ENCODE peak calls at places on chromosomes 4 and X, in eight cellular contexts. One of them, this sample, is unnamed.

GRCh38 chr4:8860096-8860891 is 11.3 kb downstream of the HMX1 start:
- DNase-seq in breast epithelium: no peak
- DNase-seq in H1: peak
- DNase-seq in GM12892: no peak
- DNase-seq in GM12891: no peak
- DNase-seq in prostate gland: no peak
- DNase-seq in upper lobe of left lung: no peak
- DNase-seq in spleen: no peak
- DNase-seq in this sample: no peak

GRCh38 chrX:130211415-130212186 is 39.8 kb downstream of the RAB33A start:
- DNase-seq in breast epithelium: no peak
- DNase-seq in H1: no peak
- DNase-seq in GM12892: no peak
- DNase-seq in GM12891: no peak
- DNase-seq in prostate gland: no peak
- DNase-seq in upper lobe of left lung: no peak
- DNase-seq in spleen: no peak
- DNase-seq in this sample: no peak

GRCh38 chrX:153766871-153767673 is 3.0 kb downstream of the PLXNB3 start:
- DNase-seq in breast epithelium: no peak
- DNase-seq in H1: no peak
- DNase-seq in GM12892: peak
- DNase-seq in GM12891: no peak
- DNase-seq in prostate gland: no peak
- DNase-seq in upper lobe of left lung: peak
- DNase-seq in spleen: peak
- DNase-seq in this sample: peak

GRCh38 chrX:68443155-68443868 is 10.0 kb upstream of the OPHN1 start:
- DNase-seq in breast epithelium: peak
- DNase-seq in H1: no peak
- DNase-seq in GM12892: no peak
- DNase-seq in GM12891: no peak
- DNase-seq in prostate gland: no peak
- DNase-seq in upper lobe of left lung: no peak
- DNase-seq in spleen: no peak
- DNase-seq in this sample: no peak

GRCh38 chrX:47862680-47863079 is 26.0 kb downstream of the ZNF81 start:
- DNase-seq in breast epithelium: no peak
- DNase-seq in H1: no peak
- DNase-seq in GM12892: no peak
- DNase-seq in GM12891: no peak
- DNase-seq in prostate gland: no peak
- DNase-seq in upper lobe of left lung: no peak
- DNase-seq in spleen: no peak
- DNase-seq in this sample: no peak

GRCh38 chr4:1072830-1073446 is 40.4 kb downstream of the RNF212 start:
- DNase-seq in breast epithelium: peak
- DNase-seq in H1: peak
- DNase-seq in GM12892: no peak
- DNase-seq in GM12891: peak
- DNase-seq in prostate gland: peak
- DNase-seq in upper lobe of left lung: no peak
- DNase-seq in spleen: no peak
- DNase-seq in this sample: no peak

GRCh38 chr4:145069361-145069760 is 28.6 kb downstream of the ANAPC10 start:
- DNase-seq in breast epithelium: no peak
- DNase-seq in H1: no peak
- DNase-seq in GM12892: no peak
- DNase-seq in GM12891: no peak
- DNase-seq in prostate gland: no peak
- DNase-seq in upper lobe of left lung: no peak
- DNase-seq in spleen: no peak
- DNase-seq in this sample: no peak

GRCh38 chr4:87109121-87109520 is 111.3 kb downstream of the KLHL8 start:
- DNase-seq in breast epithelium: no peak
- DNase-seq in H1: no peak
- DNase-seq in GM12892: no peak
- DNase-seq in GM12891: no peak
- DNase-seq in prostate gland: no peak
- DNase-seq in upper lobe of left lung: no peak
- DNase-seq in spleen: no peak
- DNase-seq in this sample: no peak

GRCh38 chr4:115883862-115884261 is 770.4 kb upstream of the NDST4 start:
- DNase-seq in breast epithelium: no peak
- DNase-seq in H1: no peak
- DNase-seq in GM12892: no peak
- DNase-seq in GM12891: no peak
- DNase-seq in prostate gland: no peak
- DNase-seq in upper lobe of left lung: no peak
- DNase-seq in spleen: no peak
- DNase-seq in this sample: no peak

GRCh38 chrX:37697169-37697760 is 11.7 kb downstream of the XK start:
- DNase-seq in breast epithelium: no peak
- DNase-seq in H1: no peak
- DNase-seq in GM12892: no peak
- DNase-seq in GM12891: no peak
- DNase-seq in prostate gland: peak
- DNase-seq in upper lobe of left lung: no peak
- DNase-seq in spleen: no peak
- DNase-seq in this sample: no peak

GRCh38 chr4:164383187-164384181 is 370.4 kb upstream of the SMIM31 start:
- DNase-seq in breast epithelium: no peak
- DNase-seq in H1: peak
- DNase-seq in GM12892: no peak
- DNase-seq in GM12891: no peak
- DNase-seq in prostate gland: peak
- DNase-seq in upper lobe of left lung: peak
- DNase-seq in spleen: peak
- DNase-seq in this sample: peak
- TF ChIP-seq POLR2AphosphoS5 in breast epithelium: no peak
- TF ChIP-seq POLR2AphosphoS5 in H1: no peak
- TF ChIP-seq POLR2AphosphoS5 in GM12892: no peak
- TF ChIP-seq POLR2AphosphoS5 in GM12891: no peak
- TF ChIP-seq POLR2AphosphoS5 in prostate gland: no peak
- TF ChIP-seq POLR2AphosphoS5 in upper lobe of left lung: no peak
- TF ChIP-seq POLR2AphosphoS5 in spleen: no peak
- TF ChIP-seq POLR2AphosphoS5 in this sample: no peak

DNA sequence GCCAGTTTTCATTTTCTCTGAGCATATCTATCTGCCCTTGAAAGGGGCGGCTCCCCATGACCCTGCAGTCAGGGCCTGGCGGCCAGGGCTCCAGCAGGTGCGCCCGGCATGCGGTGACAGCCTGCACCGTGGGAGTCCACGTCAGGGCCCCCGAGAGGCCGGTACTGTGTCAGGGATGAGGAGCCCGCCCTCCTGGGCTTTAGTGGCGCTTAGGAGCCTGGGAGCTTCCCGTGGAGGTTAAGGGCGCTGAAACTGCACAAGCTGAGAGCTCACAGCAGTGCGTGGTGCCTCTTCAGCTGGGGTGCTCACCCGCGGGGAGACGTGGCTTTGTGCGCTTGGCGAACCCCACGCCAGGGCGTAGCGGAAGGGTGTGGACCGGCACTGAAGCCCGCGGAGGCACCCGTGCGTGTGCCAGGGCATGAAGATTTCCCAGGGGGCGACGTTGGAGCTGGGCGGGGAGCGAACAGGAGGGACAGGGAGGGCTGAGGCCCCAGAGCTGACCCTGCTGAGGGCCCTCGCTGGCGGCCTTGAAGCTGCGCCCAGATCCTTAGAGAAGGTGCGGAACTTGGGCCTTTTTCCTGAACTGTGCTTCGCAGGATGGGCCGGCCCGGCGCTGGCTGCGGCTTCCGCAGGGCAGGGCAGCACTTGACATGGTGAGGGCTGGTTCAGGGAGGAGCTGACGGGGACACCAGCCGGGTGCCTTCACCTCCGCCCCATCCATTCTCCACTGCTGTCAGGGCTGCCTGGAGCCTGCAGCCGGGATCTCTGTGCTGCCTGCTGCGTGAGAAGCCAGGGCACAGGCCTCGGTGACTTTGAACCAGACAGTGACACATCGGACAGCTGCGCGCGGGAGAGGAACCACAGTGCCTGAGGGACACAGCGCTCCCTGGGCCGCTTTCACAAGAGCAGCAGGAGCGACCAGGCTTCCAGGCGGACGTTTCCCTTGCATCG is 32.9 kb downstream of the HTT-AS start:
- DNase-seq in breast epithelium: no peak
- DNase-seq in H1: peak
- DNase-seq in GM12892: peak
- DNase-seq in GM12891: no peak
- DNase-seq in prostate gland: peak
- DNase-seq in upper lobe of left lung: peak
- DNase-seq in spleen: peak
- DNase-seq in this sample: peak
- TF ChIP-seq POLR2AphosphoS5 in breast epithelium: peak
- TF ChIP-seq POLR2AphosphoS5 in H1: no peak
- TF ChIP-seq POLR2AphosphoS5 in GM12892: no peak
- TF ChIP-seq POLR2AphosphoS5 in GM12891: no peak
- TF ChIP-seq POLR2AphosphoS5 in prostate gland: no peak
- TF ChIP-seq POLR2AphosphoS5 in upper lobe of left lung: peak
- TF ChIP-seq POLR2AphosphoS5 in spleen: peak
- TF ChIP-seq POLR2AphosphoS5 in this sample: no peak

DNA sequence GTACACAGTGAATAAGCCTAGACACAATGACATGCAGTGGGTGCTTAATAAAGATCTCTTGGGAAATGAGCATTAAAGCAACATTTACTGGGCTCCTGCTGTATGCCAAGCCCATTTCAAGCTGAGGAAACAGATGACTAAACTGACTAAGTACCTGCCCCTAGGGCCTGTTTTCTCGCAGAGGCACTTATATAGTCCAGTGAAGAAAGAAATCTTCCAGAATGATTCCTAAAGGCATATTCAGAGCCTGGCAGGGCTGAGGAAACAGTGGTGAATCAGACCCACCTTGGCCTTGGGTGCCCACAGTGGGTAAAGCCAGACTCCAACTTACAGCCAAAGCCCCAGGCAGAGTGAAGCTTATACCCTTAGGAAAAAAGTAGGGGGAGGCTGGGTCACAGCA is 22.0 kb upstream of the S100P start:
- DNase-seq in breast epithelium: no peak
- DNase-seq in H1: no peak
- DNase-seq in GM12892: no peak
- DNase-seq in GM12891: no peak
- DNase-seq in prostate gland: no peak
- DNase-seq in upper lobe of left lung: no peak
- DNase-seq in spleen: no peak
- DNase-seq in this sample: no peak
- TF ChIP-seq POLR2AphosphoS5 in breast epithelium: no peak
- TF ChIP-seq POLR2AphosphoS5 in H1: no peak
- TF ChIP-seq POLR2AphosphoS5 in GM12892: no peak
- TF ChIP-seq POLR2AphosphoS5 in GM12891: no peak
- TF ChIP-seq POLR2AphosphoS5 in prostate gland: no peak
- TF ChIP-seq POLR2AphosphoS5 in upper lobe of left lung: no peak
- TF ChIP-seq POLR2AphosphoS5 in spleen: no peak
- TF ChIP-seq POLR2AphosphoS5 in this sample: no peak

GRCh38 chrX:50827996-50828395 is 14.0 kb upstream of the SHROOM4 start:
- DNase-seq in breast epithelium: no peak
- DNase-seq in H1: no peak
- DNase-seq in GM12892: no peak
- DNase-seq in GM12891: no peak
- DNase-seq in prostate gland: no peak
- DNase-seq in upper lobe of left lung: no peak
- DNase-seq in spleen: no peak
- DNase-seq in this sample: no peak
- TF ChIP-seq POLR2AphosphoS5 in breast epithelium: no peak
- TF ChIP-seq POLR2AphosphoS5 in H1: no peak
- TF ChIP-seq POLR2AphosphoS5 in GM12892: no peak
- TF ChIP-seq POLR2AphosphoS5 in GM12891: no peak
- TF ChIP-seq POLR2AphosphoS5 in prostate gland: no peak
- TF ChIP-seq POLR2AphosphoS5 in upper lobe of left lung: no peak
- TF ChIP-seq POLR2AphosphoS5 in spleen: no peak
- TF ChIP-seq POLR2AphosphoS5 in this sample: no peak

GRCh38 chr4:95256108-95256835 is 292.5 kb downstream of the UNC5C start:
- DNase-seq in breast epithelium: no peak
- DNase-seq in H1: no peak
- DNase-seq in GM12892: no peak
- DNase-seq in GM12891: no peak
- DNase-seq in prostate gland: no peak
- DNase-seq in upper lobe of left lung: no peak
- DNase-seq in spleen: no peak
- DNase-seq in this sample: no peak

GRCh38 chr4:95251568-95251967 is 297.2 kb downstream of the UNC5C start:
- DNase-seq in breast epithelium: no peak
- DNase-seq in H1: no peak
- DNase-seq in GM12892: no peak
- DNase-seq in GM12891: no peak
- DNase-seq in prostate gland: no peak
- DNase-seq in upper lobe of left lung: no peak
- DNase-seq in spleen: no peak
- DNase-seq in this sample: no peak

GRCh38 chr4:95250544-95251137 is 298.1 kb downstream of the UNC5C start:
- DNase-seq in breast epithelium: peak
- DNase-seq in H1: no peak
- DNase-seq in GM12892: no peak
- DNase-seq in GM12891: no peak
- DNase-seq in prostate gland: peak
- DNase-seq in upper lobe of left lung: no peak
- DNase-seq in spleen: no peak
- DNase-seq in this sample: no peak

GRCh38 chr4:95255396-95256107 is 293.2 kb downstream of the UNC5C start:
- DNase-seq in breast epithelium: no peak
- DNase-seq in H1: no peak
- DNase-seq in GM12892: no peak
- DNase-seq in GM12891: no peak
- DNase-seq in prostate gland: no peak
- DNase-seq in upper lobe of left lung: no peak
- DNase-seq in spleen: no peak
- DNase-seq in this sample: no peak
- TF ChIP-seq POLR2AphosphoS5 in breast epithelium: no peak
- TF ChIP-seq POLR2AphosphoS5 in H1: no peak
- TF ChIP-seq POLR2AphosphoS5 in GM12892: no peak
- TF ChIP-seq POLR2AphosphoS5 in GM12891: no peak
- TF ChIP-seq POLR2AphosphoS5 in prostate gland: no peak
- TF ChIP-seq POLR2AphosphoS5 in upper lobe of left lung: no peak
- TF ChIP-seq POLR2AphosphoS5 in spleen: no peak
- TF ChIP-seq POLR2AphosphoS5 in this sample: no peak

This sample was measured in sigmoid colon.